ENCODE peak calls at places on chromosomes 11 and 22, in five cellular contexts. M is K562; T is vagina; G is CD8-positive, alpha-beta T cell; Z is OCI-LY7. I is an unnamed sample.

GRCh38 chr11:122038543-122038942 is 77.5 kb downstream of the BLID start:
- DNase-seq in M (no peak), T (no peak), G (no peak), Z (no peak), I (no peak)

GRCh38 chr11:9120659-9121350 is 29.4 kb upstream of the SCUBE2 start:
- DNase-seq in M (peak; percentile 60), T (no peak), G (no peak), Z (no peak), I (no peak)

GRCh38 chr11:65060913-65061408 is 2.6 kb upstream of the NAALADL1 start:
- DNase-seq in M (peak; percentile 64), T (no peak), G (no peak), Z (no peak), I (no peak)

GRCh38 chr22:29883831-29884139 is 811 bp downstream of the MTMR3 start:
- DNase-seq in M (no peak), T (no peak), G (no peak), Z (no peak), I (no peak)

GRCh38 chr11:76824083-76824939 is 36.4 kb upstream of the ACER3 start:
- DNase-seq in M (peak; percentile 75), T (no peak), G (no peak), Z (no peak), I (no peak)

GRCh38 chr22:48104102-48104738 is 1341.8 kb downstream of the TBC1D22A start:
- DNase-seq in M (no peak), T (no peak), G (no peak), Z (no peak), I (no peak)

GRCh38 chr22:31451709-31452571 is 37.7 kb downstream of the EIF4ENIF1 start:
- DNase-seq in M (peak; percentile 13), T (no peak), G (no peak), Z (peak; percentile 67), I (peak; percentile 2)

GRCh38 chr11:7422544-7423331 is 62.6 kb upstream of the OLFML1 start:
- DNase-seq in M (no peak), T (no peak), G (no peak), Z (peak; percentile 30), I (no peak)

GRCh38 chr22:22241554-22241898 is 3.1 kb upstream of the VPREB1 start:
- DNase-seq in M (no peak), T (no peak), G (no peak), Z (no peak), I (no peak)

GRCh38 chr22:21865041-21865440 is 2.4 kb downstream of the MAPK1 start:
- DNase-seq in M (no peak), T (no peak), G (no peak), Z (no peak), I (no peak)

GRCh38 chr11:68436985-68437926 is 23.3 kb upstream of the PPP6R3 start:
- DNase-seq in M (peak; percentile 82), T (no peak), G (no peak), Z (no peak), I (no peak)

GRCh38 chr11:117300773-117301172 is 9.6 kb downstream of the BACE1-AS start:
- DNase-seq in M (no peak), T (no peak), G (no peak), Z (no peak), I (no peak)

GRCh38 chr11:119297938-119298337 is 19.0 kb downstream of the MCAM start:
- DNase-seq in M (no peak), T (no peak), G (no peak), Z (no peak), I (no peak)

GRCh38 chr11:28969832-28970231 is 861.6 kb downstream of the METTL15 start:
- DNase-seq in M (no peak), T (no peak), G (no peak), Z (no peak), I (no peak)

GRCh38 chr11:84819128-84819527 is 808.0 kb downstream of the DLG2 start:
- DNase-seq in M (no peak), T (no peak), G (no peak), Z (no peak), I (no peak)

GRCh38 chr11:34629711-34630110 is 8.8 kb downstream of the EHF start:
- DNase-seq in M (no peak), T (no peak), G (no peak), Z (no peak), I (no peak)

GRCh38 chr11:44016129-44016528 is 31.7 kb upstream of the ACCSL start:
- DNase-seq in M (no peak), T (peak; percentile 72), G (no peak), Z (no peak), I (no peak)

GRCh38 chr11:8917157-8917820 is 6.3 kb downstream of the AKIP1 start:
- DNase-seq in M (no peak), T (no peak), G (no peak), Z (no peak), I (peak; percentile 43)

GRCh38 chr11:63610604-63611394 is 3.4 kb downstream of the PLAAT3 start:
- DNase-seq in M (no peak), T (no peak), G (no peak), Z (no peak), I (no peak)

GRCh38 chr11:85673422-85673821 is 8.5 kb upstream of the CREBZF start:
- DNase-seq in M (no peak), T (no peak), G (no peak), Z (no peak), I (no peak)

GRCh38 chr22:20885557-20886323 is 26.9 kb downstream of the SNAP29 start:
- DNase-seq in M (peak; percentile 98), T (no peak), G (peak; percentile 4), Z (peak; percentile 36), I (peak; percentile 12)

GRCh38 chr11:73330569-73331093 is 22.6 kb downstream of the ARHGEF17 start:
- DNase-seq in M (peak; percentile 46), T (no peak), G (no peak), Z (no peak), I (no peak)

GRCh38 chr11:73326929-73327811 is 19.1 kb downstream of the ARHGEF17 start:
- DNase-seq in M (no peak), T (no peak), G (no peak), Z (no peak), I (no peak)

GRCh38 chr11:73325036-73325981 is 17.2 kb downstream of the ARHGEF17 start:
- DNase-seq in M (no peak), T (no peak), G (no peak), Z (no peak), I (no peak)

GRCh38 chr11:73324665-73325035 is 16.6 kb downstream of the ARHGEF17 start:
- DNase-seq in M (no peak), T (no peak), G (no peak), Z (no peak), I (no peak)

GRCh38 chr11:73327812-73328364 is 19.8 kb downstream of the ARHGEF17 start:
- DNase-seq in M (no peak), T (no peak), G (no peak), Z (no peak), I (no peak)
- H3K4me1 ChIP-seq in M (peaks cover 9% of the 10 kb centered on the region), T (peaks cover 90% of the 10 kb centered on the region), G (no peaks in the 10 kb centered on the region), Z (peaks cover 23% of the 10 kb centered on the region), I (no peaks in the 10 kb centered on the region)

DNA sequence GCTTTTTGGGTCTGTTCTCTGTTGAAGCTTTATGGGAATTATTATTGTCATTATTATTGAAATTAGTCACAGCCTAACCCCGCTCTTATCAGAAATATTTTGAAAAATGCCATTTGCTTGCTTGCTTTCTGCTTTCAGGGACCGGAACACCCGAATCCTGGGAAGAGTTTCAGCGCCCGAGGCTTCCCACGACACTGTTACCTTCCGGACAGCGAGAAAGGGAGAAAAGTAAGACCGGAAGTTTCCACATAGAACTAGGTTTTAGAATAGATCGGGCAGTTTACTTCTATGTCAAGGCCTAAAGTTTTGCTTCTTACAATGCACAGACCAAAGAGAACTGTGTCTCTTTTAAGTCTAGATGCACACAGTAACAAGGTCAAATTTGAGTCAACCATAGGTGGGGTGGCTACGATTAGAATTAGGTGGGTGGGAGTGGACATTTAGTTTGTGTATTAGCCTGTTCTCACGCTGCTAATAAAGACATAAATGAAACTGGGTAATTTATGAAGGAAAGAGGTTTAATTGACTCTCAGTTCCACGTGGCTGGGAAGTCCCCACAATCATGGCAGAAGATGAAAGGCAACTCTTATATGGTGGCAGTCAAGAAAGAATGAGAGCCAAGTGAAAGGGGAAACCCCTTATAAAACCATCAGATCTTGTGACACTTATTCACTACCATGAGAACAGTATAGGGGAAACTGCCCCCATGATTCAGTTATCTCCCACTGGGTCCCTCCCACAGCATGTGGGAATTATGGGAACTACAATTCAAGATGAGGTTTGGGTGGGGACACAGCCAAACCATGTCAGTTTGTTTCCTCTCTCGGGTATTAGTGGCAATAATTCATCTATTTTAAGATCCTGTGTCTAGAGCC is 12.9 kb downstream of the MPEG1 start:
- DNase-seq in M (no peak), T (no peak), G (no peak), Z (no peak), I (no peak)
- H3K27ac ChIP-seq in M (no peak overlapping the region), T (no peak overlapping the region), G (no peak overlapping the region), Z (no peak overlapping the region), I (no peak overlapping the region)

GRCh38 chr11:13486926-13487660 is 8.7 kb downstream of the PTH start:
- DNase-seq in M (peak; percentile 20), T (no peak), G (peak; percentile 53), Z (peak; percentile 25), I (peak; percentile 69)
- H3K4me3 ChIP-seq in M (no peak overlapping the region), T (no peak overlapping the region), G (peak overlapping the region; percentile 45), Z (no peak overlapping the region), I (peak overlapping the region; percentile 67)

GRCh38 chr22:39080052-39080762 is 3.1 kb downstream of the APOBEC3G start:
- DNase-seq in M (no peak), T (no peak), G (no peak), Z (no peak), I (no peak)
- H3K4me1 ChIP-seq in M (peaks cover 24% of the 10 kb centered on the region), T (peaks cover 16% of the 10 kb centered on the region), G (peaks cover 51% of the 10 kb centered on the region), Z (peaks cover 61% of the 10 kb centered on the region), I (peaks cover 41% of the 10 kb centered on the region)

DNA sequence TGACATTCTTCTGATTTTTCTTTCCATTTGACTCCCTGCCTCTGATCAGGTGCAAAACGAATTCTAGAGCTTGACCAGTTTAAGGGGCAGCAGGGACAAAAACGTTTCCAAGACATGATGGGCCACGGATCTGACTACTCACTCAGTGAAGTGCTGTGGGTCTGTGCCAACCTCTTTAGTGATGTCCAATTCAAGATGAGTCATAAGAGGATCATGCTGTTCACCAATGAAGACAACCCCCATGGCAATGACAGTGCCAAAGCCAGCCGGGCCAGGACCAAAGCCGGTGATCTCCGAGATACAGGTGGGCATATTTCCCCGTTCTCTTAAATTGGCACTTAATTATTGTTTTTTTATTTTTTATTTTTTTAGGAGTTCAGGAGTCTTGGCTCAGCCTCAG is 15.4 kb downstream of the XRCC6 start:
- DNase-seq in M (no peak), T (no peak), G (no peak), Z (no peak), I (no peak)
- H3K27ac ChIP-seq in M (no peak overlapping the region), T (no peak overlapping the region), G (no peak overlapping the region), Z (no peak overlapping the region), I (no peak overlapping the region)

I was measured in CD4-positive, CD25-positive, alpha-beta regulatory T cell.